ENCODE peak calls at places on chromosomes 13 and 19, in nine cellular contexts. I, D, H, Q, N, K, P, F and Y are unnamed samples. For H3K9me3, the result is how much of the 10 kb centered on the place peaks cover.

GRCh38 chr19:45117666-45118065 is 24.7 kb downstream of the PPP1R37 start:
- DNase-seq in N (no peak), F (peak), D (peak), H (no peak), I (no peak), P (no peak), K (no peak), Q (no peak), Y (no peak)

GRCh38 chr13:31947506-31947905 is 84.1 kb upstream of the FRY start:
- DNase-seq in K (no peak), H (no peak), P (no peak), Q (no peak), D (no peak), F (peak), N (no peak), I (no peak), Y (no peak)

GRCh38 chr19:55585658-55586339 is 5.2 kb upstream of the ZNF579 start:
- DNase-seq in D (no peak), Q (peak), K (peak), I (peak), N (peak), F (peak), H (peak), P (no peak), Y (peak)

GRCh38 chr19:13427273-13428051 is 78.8 kb downstream of the CACNA1A start:
- DNase-seq in H (no peak), N (no peak), F (no peak), I (no peak), D (no peak), P (no peak), K (no peak), Q (no peak), Y (no peak)

GRCh38 chr13:110506859-110507566 is 54.5 kb downstream of the RAB20 start:
- DNase-seq in Q (no peak), F (peak), P (no peak), I (no peak), N (peak), K (peak), D (peak), H (peak), Y (peak)

GRCh38 chr13:33761744-33762143 is 56.2 kb upstream of the RFC3 start:
- DNase-seq in I (no peak), H (no peak), Q (peak), D (no peak), P (no peak), F (peak), N (no peak), K (peak), Y (no peak)

GRCh38 chr13:20573636-20574035 is 6.7 kb downstream of the IFT88 start:
- DNase-seq in P (no peak), I (no peak), Q (no peak), H (no peak), N (no peak), D (no peak), F (no peak), K (no peak), Y (no peak)

GRCh38 chr19:39151209-39151608 is 25.6 kb downstream of the PAK4 start:
- DNase-seq in K (no peak), H (no peak), D (no peak), F (no peak), I (no peak), Q (no peak), N (no peak), P (no peak), Y (no peak)

GRCh38 chr13:98664047-98664446 is 87.1 kb upstream of the STK24 start:
- DNase-seq in K (no peak), P (no peak), Q (peak), F (no peak), I (no peak), D (no peak), H (no peak), N (no peak), Y (no peak)

GRCh38 chr13:28820099-28821051 is at the start of gene MTUS2:
- DNase-seq in H (no peak), D (no peak), I (no peak), F (peak), K (no peak), Q (no peak), P (no peak), N (peak), Y (no peak)

GRCh38 chr19:5345895-5346386 is 5.3 kb upstream of the PTPRS start:
- DNase-seq in N (no peak), I (no peak), F (no peak), P (no peak), Q (peak), K (no peak), H (no peak), D (no peak), Y (no peak)

GRCh38 chr13:86974251-86974994 is 696.7 kb upstream of the SLITRK5 start:
- DNase-seq in F (no peak), P (no peak), N (no peak), K (no peak), H (no peak), Q (no peak), I (no peak), D (no peak), Y (no peak)

GRCh38 chr13:86976521-86977324 is 694.4 kb upstream of the SLITRK5 start:
- DNase-seq in H (no peak), K (no peak), Q (no peak), N (no peak), I (no peak), F (no peak), P (no peak), D (no peak), Y (no peak)

GRCh38 chr13:86974995-86975328 is 696.2 kb upstream of the SLITRK5 start:
- DNase-seq in P (no peak), Q (no peak), N (no peak), I (no peak), H (no peak), D (no peak), K (no peak), F (no peak), Y (no peak)
- TF ChIP-seq CTCF in P (no peak), Q (peak), N (peak), I (no peak), H (no peak), D (no peak), K (no peak), F (no peak), Y (no peak)

GRCh38 chr19:18109363-18109730 is 11.8 kb downstream of the MAST3 start:
- DNase-seq in D (no peak), I (no peak), P (no peak), N (peak), F (peak), Q (no peak), H (no peak), K (no peak), Y (no peak)

GRCh38 chr19:18112989-18113478 is 15.5 kb downstream of the MAST3 start:
- DNase-seq in D (peak), Q (peak), K (peak), H (peak), N (peak), I (peak), F (peak), P (no peak), Y (peak)

GRCh38 chr19:18108897-18109296 is 11.3 kb downstream of the MAST3 start:
- DNase-seq in Q (no peak), N (peak), F (no peak), D (no peak), H (no peak), P (no peak), K (no peak), I (no peak), Y (no peak)

GRCh38 chr19:18109731-18110671 is 12.4 kb downstream of the MAST3 start:
- DNase-seq in N (peak), H (peak), K (no peak), P (no peak), D (no peak), I (peak), F (peak), Q (no peak), Y (peak)

GRCh38 chr19:18110833-18111232 is 13.3 kb downstream of the MAST3 start:
- DNase-seq in F (peak), P (no peak), Q (no peak), D (no peak), N (no peak), K (no peak), H (no peak), I (no peak), Y (peak)
- H3K4me3 ChIP-seq in F (peak), P (peak), Q (peak), D (peak), N (peak), K (no peak), H (peak), I (peak), Y (no peak)

DNA sequence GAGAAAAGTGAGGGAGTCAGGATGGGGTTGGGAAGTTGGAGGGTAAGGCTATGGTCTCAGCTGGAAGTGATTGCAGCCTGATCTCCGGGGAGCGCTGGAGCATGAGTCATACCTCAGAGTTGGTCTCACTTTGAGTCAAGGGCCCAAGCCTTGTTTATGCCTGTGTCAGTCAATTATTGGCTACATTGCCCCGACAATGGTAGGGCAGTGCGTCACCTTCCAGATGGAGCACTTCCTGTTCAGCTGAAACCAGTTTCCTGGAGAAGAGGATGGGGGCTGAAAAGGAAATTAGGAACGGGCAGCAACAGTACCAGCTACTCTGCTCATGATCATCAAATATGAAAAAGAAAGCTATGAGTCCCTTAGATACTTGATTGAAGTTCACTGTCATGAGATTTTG is 60.4 kb downstream of the ADGRE1 start:
- DNase-seq in D (no peak), I (no peak), F (no peak), K (no peak), H (no peak), P (no peak), N (no peak), Q (peak), Y (no peak)
- H3K9me3 ChIP-seq in D (under half), I (under half), F (under half), K (under half), H (under half), P (under half), N (under half), Q (under half), Y (under half)

GRCh38 chr19:41872775-41873647 is 4.1 kb upstream of the CD79A start:
- DNase-seq in Q (peak), N (peak), H (no peak), F (peak), I (peak), P (no peak), D (peak), K (peak), Y (peak)
- TF ChIP-seq CTCF in Q (peak), N (peak), H (peak), F (peak), I (peak), P (no peak), D (peak), K (peak), Y (peak)

DNA sequence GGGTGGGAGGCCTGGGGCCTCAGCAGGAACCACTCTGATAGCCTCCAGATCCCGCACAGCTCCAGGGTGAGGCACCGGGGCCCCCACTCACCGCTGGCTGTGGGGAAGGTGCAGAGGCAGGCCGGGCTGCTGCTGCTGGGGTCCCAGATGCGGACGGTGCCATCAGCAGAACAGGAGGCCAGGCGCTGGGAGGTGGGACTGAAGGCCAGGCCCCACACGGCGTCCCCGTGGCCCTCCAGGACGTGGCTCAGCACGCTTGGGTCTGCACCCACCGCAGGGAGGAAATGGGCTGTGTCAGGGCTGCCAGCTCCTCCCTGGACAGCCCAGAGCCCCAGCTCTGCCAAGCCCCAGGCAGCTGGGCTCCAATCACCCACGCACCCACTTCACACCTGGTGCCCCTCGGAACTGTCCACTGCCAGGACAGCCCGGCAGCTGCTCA is 6.1 kb upstream of the PRKD2 start:
- DNase-seq in I (no peak), P (no peak), F (no peak), K (no peak), H (no peak), D (no peak), N (no peak), Q (no peak), Y (no peak)
- H3K4me3 ChIP-seq in I (no peak), P (no peak), F (no peak), K (no peak), H (no peak), D (no peak), N (no peak), Q (no peak), Y (no peak)

GRCh38 chr19:57687363-57688010 is 5.7 kb downstream of the ZNF551 start:
- DNase-seq in K (no peak), Q (no peak), N (no peak), F (no peak), D (no peak), I (no peak), H (no peak), P (no peak), Y (no peak)
- H3K9me3 ChIP-seq in K (under half), Q (half or more), N (under half), F (half or more), D (half or more), I (half or more), H (under half), P (half or more), Y (half or more)